ENCODE peak calls at places on chromosome 19, in five cellular contexts. Q, W, D, J and U are unnamed samples.

GRCh38 chr19:12754465-12755196 is 3.0 kb downstream of the BEST2 start:
- DNase-seq in Q (no peak), J (no peak), D (no peak), W (no peak), U (no peak)

GRCh38 chr19:51200071-51200470 is 24.8 kb upstream of the CD33 start:
- DNase-seq in J (no peak), W (no peak), D (no peak), Q (no peak), U (no peak)

GRCh38 chr19:41799444-41800000 is 3.1 kb downstream of the CEACAM3 start:
- DNase-seq in Q (no peak), J (peak; percentile 11), W (no peak), D (no peak), U (no peak)

GRCh38 chr19:28934626-28935025 is 278.3 kb downstream of the UQCRFS1 start:
- DNase-seq in Q (no peak), W (no peak), J (no peak), D (no peak), U (no peak)

GRCh38 chr19:47494729-47495128 is 10.7 kb upstream of the KPTN start:
- DNase-seq in Q (no peak), D (no peak), J (no peak), W (no peak), U (no peak)

GRCh38 chr19:10976200-10976892 is 15.5 kb downstream of the SMARCA4 start:
- DNase-seq in D (no peak), J (peak; percentile 43), W (no peak), Q (no peak), U (no peak)

GRCh38 chr19:53908106-53908932 is 759 bp upstream of the CACNG7 start:
- DNase-seq in W (peak; percentile 94), D (peak; percentile 62), Q (peak; percentile 75), J (no peak), U (no peak)

GRCh38 chr19:35264281-35265125 is 4.3 kb upstream of the USF2 start:
- DNase-seq in Q (no peak), D (no peak), J (no peak), W (no peak), U (no peak)

GRCh38 chr19:18514800-18515682 is 6.8 kb downstream of the ELL start:
- DNase-seq in J (peak; percentile 99), W (no peak), D (no peak), Q (no peak), U (no peak)

GRCh38 chr19:51018745-51019543 is 565 bp downstream of the KLK10 start:
- DNase-seq in W (peak; percentile 73), D (no peak), J (no peak), Q (no peak), U (no peak)

GRCh38 chr19:34428549-34429285 is 536 bp downstream of the UBA2 start:
- DNase-seq in J (peak; percentile 2), Q (peak; percentile 42), D (no peak), W (peak; percentile 52), U (no peak)

GRCh38 chr19:48900477-48901452 is 653 bp downstream of the NUCB1 start:
- DNase-seq in D (no peak), Q (peak; percentile 44), W (no peak), J (peak; percentile 29), U (no peak)

GRCh38 chr19:27974082-27974513 is 1238.9 kb downstream of the UQCRFS1 start:
- DNase-seq in D (no peak), Q (no peak), W (peak; percentile 52), J (peak; percentile 2), U (peak; percentile 25)

GRCh38 chr19:17610384-17610783 is 54.9 kb downstream of the COLGALT1 start:
- DNase-seq in W (no peak), J (peak; percentile 37), Q (peak; percentile 67), D (no peak), U (no peak)

GRCh38 chr19:41997121-41997850 is 3.3 kb upstream of the ATP1A3 start:
- DNase-seq in Q (peak; percentile 72), W (peak; percentile 91), D (peak; percentile 33), J (no peak), U (no peak)

GRCh38 chr19:6108721-6109633 is 1.3 kb downstream of the RFX2 start:
- DNase-seq in W (peak; percentile 54), J (no peak), Q (no peak), D (no peak), U (no peak)

GRCh38 chr19:35124098-35125060 is 8.8 kb downstream of the FXYD3 start:
- DNase-seq in W (no peak), Q (peak; percentile 96), D (peak; percentile 70), J (no peak), U (peak; percentile 76)

GRCh38 chr19:58209577-58209976 is 19.1 kb upstream of the ZNF544 start:
- DNase-seq in Q (no peak), D (no peak), W (no peak), J (no peak), U (no peak)

GRCh38 chr19:32877977-32878745 is 8.6 kb upstream of the SLC7A9 start:
- DNase-seq in J (no peak), D (no peak), W (peak; percentile 28), Q (no peak), U (no peak)

GRCh38 chr19:34808566-34808965 is 35.6 kb upstream of the ZNF599 start:
- DNase-seq in J (no peak), W (no peak), D (no peak), Q (no peak), U (no peak)

GRCh38 chr19:14363203-14364097 is 17.8 kb upstream of the ADGRE5 start:
- DNase-seq in W (peak; percentile 88), D (peak; percentile 71), J (peak; percentile 25), Q (peak; percentile 38), U (no peak)

GRCh38 chr19:35048911-35049411 is 7.4 kb downstream of the HPN start:
- DNase-seq in D (no peak), J (no peak), W (no peak), Q (no peak), U (no peak)

GRCh38 chr19:35436477-35437141 is 11.4 kb upstream of the FFAR2 start:
- DNase-seq in D (no peak), J (no peak), W (no peak), Q (no peak), U (no peak)

GRCh38 chr19:19460761-19461265 is 54.5 kb downstream of the TSSK6 start:
- DNase-seq in Q (no peak), W (no peak), D (no peak), J (no peak), U (no peak)

DNA sequence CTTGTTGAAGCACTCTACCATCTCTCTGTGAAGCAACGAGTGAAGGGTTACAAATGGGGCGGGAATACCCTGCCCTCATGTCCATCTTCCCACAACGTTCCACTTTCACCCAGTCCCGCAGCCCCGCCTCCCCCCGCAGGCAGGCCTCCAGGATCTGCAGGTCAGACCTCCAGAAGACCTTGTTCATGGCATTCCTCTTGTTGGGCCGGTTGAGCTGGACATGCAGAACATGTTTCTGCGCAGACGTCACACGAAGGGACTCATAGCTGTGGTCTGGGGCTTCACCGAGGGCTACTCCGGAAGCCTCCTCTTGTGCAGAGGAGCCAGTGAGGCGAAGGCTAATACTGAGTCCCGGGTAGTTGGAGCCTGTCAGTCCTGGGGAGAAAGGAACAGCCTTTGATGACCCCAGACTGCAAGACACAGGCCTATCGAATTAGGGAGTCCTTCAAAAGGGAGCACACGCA is 420 bp downstream of the ECH1 start:
- DNase-seq in W (no peak), J (peak; percentile 87), Q (peak; percentile 50), D (no peak), U (no peak)
- TF ChIP-seq SUZ12 in W (no peak), J (no peak), Q (no peak), D (no peak), U (no peak)

GRCh38 chr19:2261438-2262172 is 5.4 kb upstream of the JSRP1 start:
- DNase-seq in D (peak; percentile 44), W (peak; percentile 78), J (no peak), Q (no peak), U (no peak)
- TF ChIP-seq SUZ12 in D (no peak), W (no peak), J (no peak), Q (no peak), U (no peak)

DNA sequence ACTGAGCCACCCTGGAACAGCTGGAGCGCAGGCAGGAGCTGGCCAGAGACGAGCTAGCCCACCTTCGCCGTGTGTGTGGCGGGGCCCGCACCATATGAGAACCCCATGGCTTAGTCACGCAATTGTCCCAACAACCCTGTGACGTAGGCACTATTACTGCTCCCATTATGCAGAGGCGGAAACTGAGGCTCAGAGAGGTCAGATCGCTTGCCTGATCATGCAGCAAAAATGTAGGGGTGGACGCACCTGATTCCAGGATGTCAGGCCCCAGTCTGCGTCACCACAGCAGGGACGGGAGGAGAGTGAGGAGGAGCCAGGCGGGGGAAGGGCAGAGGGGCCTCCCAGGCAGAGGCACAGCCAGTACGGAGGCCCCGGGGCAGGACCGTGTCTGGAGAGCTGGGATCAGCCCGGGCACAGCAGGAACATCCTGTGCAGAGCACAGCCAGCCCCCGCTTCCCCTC is 16.8 kb downstream of the PIP5K1C start:
- DNase-seq in Q (no peak), D (peak; percentile 52), J (no peak), W (no peak), U (no peak)
- TF ChIP-seq SUZ12 in Q (no peak), D (no peak), J (no peak), W (no peak), U (no peak)

GRCh38 chr19:55432355-55432959 is 10.6 kb downstream of the SHISA7 start:
- DNase-seq in Q (no peak), W (no peak), D (no peak), J (no peak), U (no peak)
- TF ChIP-seq SUZ12 in Q (no peak), W (no peak), D (no peak), J (no peak), U (no peak)

GRCh38 chr19:45250832-45251451 is at the start of gene MARK4:
- DNase-seq in Q (peak; percentile 86), D (no peak), W (peak; percentile 83), J (no peak), U (no peak)
- TF ChIP-seq SUZ12 in Q (no peak), D (no peak), W (no peak), J (no peak), U (no peak)

DNA sequence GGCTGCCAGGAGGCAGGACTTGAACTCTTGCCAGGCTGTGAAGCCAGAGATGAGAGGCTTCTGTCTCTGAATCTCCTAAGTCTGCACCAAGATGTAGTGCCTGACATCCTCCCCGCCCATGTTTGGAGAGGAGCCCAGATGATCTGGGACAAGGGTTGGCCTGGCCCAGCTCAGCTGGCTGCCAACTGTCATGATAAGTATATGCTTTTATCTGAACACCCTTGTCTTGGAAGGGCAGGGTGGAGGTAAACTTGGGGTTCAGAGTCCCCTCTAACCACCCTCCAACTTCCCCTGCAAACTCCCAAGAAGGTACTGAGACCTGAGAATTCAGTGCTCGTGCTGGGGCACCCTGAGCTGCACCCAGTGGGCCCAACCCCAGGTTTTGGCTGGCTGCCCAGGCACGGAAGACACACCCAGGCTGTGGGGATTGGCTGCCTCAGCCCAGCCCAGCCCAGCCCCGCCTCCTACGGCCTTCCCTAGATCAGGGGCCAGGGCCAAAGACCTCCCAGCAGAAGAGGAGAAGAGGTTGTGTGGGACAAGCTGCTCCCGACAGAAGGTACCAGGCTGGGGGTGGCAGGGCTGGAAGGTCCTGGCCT is at the start of gene CYP4F12:
- DNase-seq in D (no peak), W (no peak), Q (peak; percentile 15), J (peak; percentile 76), U (no peak)
- TF ChIP-seq SUZ12 in D (no peak), W (no peak), Q (no peak), J (no peak), U (no peak)